ENCODE peak calls at places on chromosomes 11 and 22, in six cellular contexts. C is psoas muscle, G is iris pigment epithelial cell, Q is non-pigmented ciliary epithelial cell, Z is PC-9, F is nephron progenitor cell. D is an unnamed sample.

GRCh38 chr11:45857834-45858492 is 10.7 kb downstream of the CRY2 start:
- DNase-seq in C (peak; percentile 78), G (peak; percentile 95), Q (peak; percentile 57), Z (peak; percentile 78), F (no peak), D (peak; percentile 84)

GRCh38 chr11:94473177-94473799 is 20.4 kb downstream of the MRE11 start:
- DNase-seq in C (no peak), G (peak; percentile 58), Q (no peak), Z (no peak), F (no peak), D (peak; percentile 10)

GRCh38 chr11:75434886-75435570 is 2.0 kb upstream of the KLHL35 start:
- DNase-seq in C (peak; percentile 27), G (no peak), Q (no peak), Z (no peak), F (no peak), D (no peak)

GRCh38 chr11:19345519-19345847 is 104.7 kb upstream of the E2F8 start:
- DNase-seq in C (peak; percentile 54), G (no peak), Q (no peak), Z (no peak), F (peak; percentile 53), D (no peak)

GRCh38 chr11:95563173-95563572 is 226.4 kb downstream of the FAM76B start:
- DNase-seq in C (no peak), G (peak; percentile 9), Q (no peak), Z (no peak), F (no peak), D (peak; percentile 21)

GRCh38 chr22:43435851-43436535 is 24.2 kb downstream of the MPPED1 start:
- DNase-seq in C (no peak), G (no peak), Q (no peak), Z (no peak), F (no peak), D (no peak)

GRCh38 chr22:49266561-49267519 is 560.8 kb downstream of the BRD1 start:
- DNase-seq in C (no peak), G (no peak), Q (no peak), Z (no peak), F (no peak), D (no peak)

GRCh38 chr11:95545116-95545875 is 244.3 kb downstream of the FAM76B start:
- DNase-seq in C (no peak), G (no peak), Q (no peak), Z (no peak), F (no peak), D (no peak)

GRCh38 chr11:95920460-95921105 is 3.3 kb downstream of the MTMR2 start:
- DNase-seq in C (no peak), G (peak; percentile 67), Q (no peak), Z (no peak), F (no peak), D (peak; percentile 42)

GRCh38 chr11:113603277-113604059 is 102.6 kb downstream of the TMPRSS5 start:
- DNase-seq in C (peak; percentile 77), G (no peak), Q (no peak), Z (no peak), F (no peak), D (no peak)

GRCh38 chr22:37412445-37413250 is 14.6 kb downstream of the ELFN2 start:
- DNase-seq in C (no peak), G (no peak), Q (no peak), Z (peak; percentile 90), F (no peak), D (no peak)

D was measured in IMR-90.